ENCODE peak calls at places on chromosomes 6 and 20, in ten cellular contexts. W is thoracic aorta; L is CD8-positive, alpha-beta T cell; Y is astrocyte; A is spleen; C is left ventricle myocardium inferior; U is H9; R is breast epithelium; G is Peyer's patch; D is mammary epithelial cell. B is an unnamed sample.

GRCh38 chr6:128275681-128276080 is 244.7 kb downstream of the PTPRK start:
- DNase-seq in W (no peak), L (no peak), Y (no peak), A (no peak), C (no peak), U (no peak), R (no peak), G (no peak), D (peak; percentile 26), B (no peak)

GRCh38 chr20:37397076-37397953 is 51.4 kb downstream of the SRC start:
- DNase-seq in W (no peak), L (no peak), Y (no peak), A (no peak), C (no peak), U (no peak), R (no peak), G (no peak), D (peak; percentile 31), B (no peak)

GRCh38 chr6:45132683-45133294 is 195.3 kb upstream of the RUNX2 start:
- DNase-seq in W (no peak), L (no peak), Y (no peak), A (no peak), C (no peak), U (no peak), R (no peak), G (no peak), D (no peak), B (no peak)

GRCh38 chr6:32092760-32093497 is 16.2 kb downstream of the TNXB start:
- DNase-seq in W (no peak), L (no peak), Y (no peak), A (no peak), C (no peak), U (no peak), R (no peak), G (no peak), D (no peak), B (no peak)

GRCh38 chr6:23282243-23283021 is 713.1 kb downstream of the HDGFL1 start:
- DNase-seq in W (no peak), L (no peak), Y (no peak), A (no peak), C (no peak), U (no peak), R (no peak), G (no peak), D (no peak), B (no peak)

GRCh38 chr6:170208171-170208601 is 82.7 kb downstream of the DLL1 start:
- DNase-seq in W (no peak), L (no peak), Y (no peak), A (peak; percentile 64), C (no peak), U (no peak), R (peak; percentile 1), G (no peak), D (no peak), B (peak; percentile 79)

GRCh38 chr6:136989591-136990578 is 54.9 kb downstream of the IL20RA start:
- DNase-seq in W (no peak), L (no peak), Y (no peak), A (no peak), C (peak; percentile 48), U (peak; percentile 84), R (no peak), G (no peak), D (no peak), B (no peak)

GRCh38 chr6:81752084-81752968 is at the start of gene TENT5A:
- DNase-seq in W (peak; percentile 79), L (peak; percentile 69), Y (peak; percentile 86), A (peak; percentile 97), C (peak; percentile 95), U (peak; percentile 94), R (peak; percentile 92), G (peak; percentile 96), D (peak; percentile 89), B (no peak)

GRCh38 chr20:18738055-18738454 is 75.5 kb upstream of the SCP2D1 start:
- DNase-seq in W (no peak), L (no peak), Y (no peak), A (no peak), C (no peak), U (no peak), R (no peak), G (no peak), D (no peak), B (no peak)

GRCh38 chr20:41004561-41005360 is 23.9 kb upstream of the TOP1 start:
- DNase-seq in W (no peak), L (no peak), Y (peak; percentile 22), A (no peak), C (no peak), U (no peak), R (no peak), G (no peak), D (peak; percentile 71), B (no peak)

GRCh38 chr6:44805239-44805849 is 417.8 kb downstream of the CDC5L start:
- DNase-seq in W (no peak), L (no peak), Y (peak; percentile 82), A (no peak), C (no peak), U (no peak), R (no peak), G (no peak), D (no peak), B (no peak)

GRCh38 chr6:149445095-149445466 is 39.7 kb downstream of the ZC3H12D start:
- DNase-seq in W (no peak), L (no peak), Y (no peak), A (peak; percentile 42), C (no peak), U (no peak), R (no peak), G (peak; percentile 43), D (no peak), B (no peak)

DNA sequence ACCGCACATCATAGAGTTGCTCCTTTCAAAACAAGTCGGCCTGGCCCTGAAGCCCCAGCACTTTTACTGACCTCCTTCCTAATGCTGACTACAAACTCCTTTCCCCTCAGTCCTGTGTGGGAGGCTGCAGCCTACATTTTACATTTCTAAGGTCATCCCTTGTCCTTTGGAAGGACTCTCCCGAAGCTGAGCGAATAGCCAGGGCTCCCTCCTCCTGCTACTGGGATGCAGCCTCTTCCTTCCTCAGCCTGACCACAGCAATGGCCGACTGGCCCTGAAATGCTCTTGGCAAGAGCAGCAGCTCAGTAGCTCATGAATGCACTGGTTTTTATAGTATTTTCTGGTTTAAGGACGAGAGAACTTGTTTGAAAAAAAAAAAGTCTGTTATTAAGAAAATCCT is 679 bp downstream of the ADGRF5 start:
- DNase-seq in W (no peak), L (no peak), Y (no peak), A (no peak), C (no peak), U (no peak), R (no peak), G (no peak), D (no peak), B (no peak)
- H3K27ac ChIP-seq in W (no peak overlapping the region), L (no peak overlapping the region), Y (no peak overlapping the region), A (peak overlapping the region; percentile 78), C (peak overlapping the region; percentile 88), U (no peak overlapping the region), R (peak overlapping the region; percentile 16), G (no peak overlapping the region), D (no peak overlapping the region), B (peak overlapping the region; percentile 33)

GRCh38 chr6:160069050-160069454 is 52.6 kb upstream of the SLC22A1 start:
- DNase-seq in W (no peak), L (no peak), Y (no peak), A (no peak), C (no peak), U (no peak), R (no peak), G (peak; percentile 74), D (no peak), B (no peak)

GRCh38 chr6:160069459-160069858 is 52.2 kb upstream of the SLC22A1 start:
- DNase-seq in W (no peak), L (no peak), Y (no peak), A (no peak), C (no peak), U (no peak), R (no peak), G (no peak), D (no peak), B (no peak)

GRCh38 chr6:160070427-160070826 is 51.2 kb upstream of the SLC22A1 start:
- DNase-seq in W (no peak), L (no peak), Y (no peak), A (no peak), C (no peak), U (no peak), R (no peak), G (no peak), D (no peak), B (no peak)

GRCh38 chr6:160067564-160067963 is 54.1 kb upstream of the SLC22A1 start:
- DNase-seq in W (no peak), L (no peak), Y (no peak), A (no peak), C (no peak), U (no peak), R (no peak), G (no peak), D (no peak), B (no peak)

DNA sequence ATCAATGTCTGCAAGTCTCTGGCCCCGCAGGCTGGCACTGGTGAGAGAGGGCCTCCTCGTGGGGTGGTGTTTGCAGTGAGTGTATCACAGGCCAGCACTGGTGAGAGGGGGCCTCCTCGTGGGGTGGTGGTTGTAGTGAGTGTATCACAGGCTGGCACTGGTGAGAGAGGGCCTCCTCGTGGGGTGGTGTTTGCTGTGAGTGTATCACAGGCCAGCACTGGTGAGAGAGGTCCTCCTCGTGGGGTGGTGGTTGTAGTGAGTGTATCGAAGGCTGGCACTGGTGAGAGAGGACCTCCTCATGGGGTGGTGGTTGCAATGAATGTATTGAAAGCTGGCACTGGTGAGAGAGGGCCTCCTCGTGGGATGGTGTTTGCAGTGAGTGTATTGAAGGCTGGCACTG is 53.3 kb upstream of the SLC22A1 start:
- DNase-seq in W (no peak), L (no peak), Y (no peak), A (no peak), C (no peak), U (no peak), R (no peak), G (no peak), D (no peak), B (no peak)
- H3K27me3 ChIP-seq in W (no peaks in the 10 kb centered on the region), L (no peaks in the 10 kb centered on the region), Y (no peaks in the 10 kb centered on the region), A (no peaks in the 10 kb centered on the region), C (no peaks in the 10 kb centered on the region), U (no peaks in the 10 kb centered on the region), R (no peaks in the 10 kb centered on the region), G (no peaks in the 10 kb centered on the region), D (no peaks in the 10 kb centered on the region), B (no peaks in the 10 kb centered on the region)

GRCh38 chr20:1855113-1855512 is 40.1 kb upstream of the SIRPA start:
- DNase-seq in W (no peak), L (no peak), Y (no peak), A (no peak), C (no peak), U (no peak), R (no peak), G (no peak), D (no peak), B (no peak)
- H3K4me1 ChIP-seq in W (no peaks in the 10 kb centered on the region), L (peaks cover 9% of the 10 kb centered on the region), Y (peaks cover 3% of the 10 kb centered on the region), A (peaks cover 69% of the 10 kb centered on the region), C (no peaks in the 10 kb centered on the region), U (peaks cover 6% of the 10 kb centered on the region), R (no peaks in the 10 kb centered on the region), G (no peaks in the 10 kb centered on the region), D (peaks cover 8% of the 10 kb centered on the region), B (peaks cover 10% of the 10 kb centered on the region)

DNA sequence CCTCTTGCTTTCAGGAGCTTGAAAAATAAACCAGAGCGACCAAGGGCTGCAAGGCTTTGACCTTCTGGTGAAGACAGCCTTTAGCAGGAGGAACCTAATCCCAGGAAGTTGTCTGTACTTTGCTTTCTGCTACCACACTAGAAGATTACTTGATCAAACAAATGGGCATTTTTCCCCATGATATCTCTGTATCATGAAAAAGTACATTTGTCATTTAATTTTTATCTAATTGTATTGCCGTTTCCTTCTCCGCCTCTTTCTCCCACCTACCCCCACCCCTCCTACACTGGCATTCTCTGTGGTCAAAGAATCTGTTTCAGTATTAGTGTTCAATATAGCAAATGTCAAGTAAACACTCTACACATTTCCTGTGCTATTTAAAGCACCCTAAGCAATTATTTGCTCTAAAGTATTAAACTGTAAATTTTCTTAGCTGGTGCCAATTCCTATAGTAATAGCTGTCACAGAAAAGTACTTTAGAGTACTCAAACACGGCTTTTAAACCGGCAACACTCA is 29.7 kb downstream of the ATXN1 start:
- DNase-seq in W (no peak), L (no peak), Y (no peak), A (no peak), C (no peak), U (no peak), R (no peak), G (no peak), D (no peak), B (no peak)
- H3K27ac ChIP-seq in W (no peak overlapping the region), L (no peak overlapping the region), Y (no peak overlapping the region), A (peak overlapping the region; percentile 59), C (no peak overlapping the region), U (no peak overlapping the region), R (no peak overlapping the region), G (no peak overlapping the region), D (no peak overlapping the region), B (no peak overlapping the region)

B was measured in vagina.